ENCODE peak calls at places on chromosomes 6 and 20, in four cellular contexts. G is mesothelial cell of epicardium, R is endothelial cell, E is WTC11. K is an unnamed sample.

GRCh38 chr20:25081065-25081729 is 744 bp downstream of the VSX1 start:
- DNase-seq in E (peak), R (peak), G (no peak), K (no peak)

GRCh38 chr6:74752303-74752702 is 453.6 kb downstream of the COL12A1 start:
- DNase-seq in R (peak), E (no peak), G (no peak), K (no peak)

GRCh38 chr6:105097288-105097687 is 82.5 kb downstream of the POPDC3 start:
- DNase-seq in E (no peak), R (no peak), G (no peak), K (no peak)

GRCh38 chr6:85576479-85576878 is 17.2 kb downstream of the SNX14 start:
- DNase-seq in E (no peak), R (no peak), G (no peak), K (no peak)

GRCh38 chr6:21533678-21534077 is 59.9 kb upstream of the SOX4 start:
- DNase-seq in E (no peak), R (no peak), G (no peak), K (no peak)

GRCh38 chr6:16635810-16636602 is 125.3 kb downstream of the ATXN1 start:
- DNase-seq in E (peak), R (no peak), G (no peak), K (peak)

GRCh38 chr6:28215425-28215824 is 9.7 kb upstream of the ZSCAN9 start:
- DNase-seq in G (no peak), E (no peak), R (no peak), K (no peak)

GRCh38 chr6:134880487-134881190 is 69.3 kb downstream of the ALDH8A1 start:
- DNase-seq in G (no peak), E (no peak), R (no peak), K (no peak)

GRCh38 chr6:111784423-111784822 is 88.8 kb downstream of the FYN start:
- DNase-seq in E (no peak), R (no peak), G (no peak), K (no peak)

GRCh38 chr6:72861935-72862432 is 240.1 kb downstream of the KCNQ5 start:
- DNase-seq in G (no peak), R (no peak), E (no peak), K (no peak)

GRCh38 chr6:112202639-112203341 is 51.6 kb downstream of the LAMA4 start:
- DNase-seq in R (no peak), E (no peak), G (no peak), K (no peak)

GRCh38 chr20:913306-913849 is 2.8 kb downstream of the ANGPT4 start:
- DNase-seq in G (no peak), E (no peak), R (no peak), K (no peak)

GRCh38 chr20:24612799-24613775 is 143.7 kb downstream of the SYNDIG1 start:
- DNase-seq in G (no peak), E (no peak), R (no peak), K (no peak)

GRCh38 chr6:52124126-52125121 is 37.0 kb upstream of the PKHD1 start:
- DNase-seq in E (no peak), G (no peak), R (no peak), K (no peak)

GRCh38 chr6:170372380-170373325 is 66.1 kb downstream of the FAM120B start:
- DNase-seq in G (no peak), E (no peak), R (no peak), K (no peak)

GRCh38 chr20:38579219-38579618 is 1.8 kb upstream of the ADIG start:
- DNase-seq in G (no peak), R (no peak), E (no peak), K (no peak)

GRCh38 chr6:44045672-44046015 is 81.6 kb downstream of the MRPL14 start:
- DNase-seq in G (no peak), E (no peak), R (no peak), K (no peak)

GRCh38 chr6:44043036-44043478 is 84.2 kb downstream of the MRPL14 start:
- DNase-seq in E (no peak), G (no peak), R (no peak), K (no peak)

GRCh38 chr6:44043479-44044153 is 83.6 kb downstream of the MRPL14 start:
- DNase-seq in R (no peak), E (peak), G (no peak), K (no peak)

GRCh38 chr6:44044940-44045671 is 82.1 kb downstream of the MRPL14 start:
- DNase-seq in R (no peak), E (no peak), G (no peak), K (no peak)

GRCh38 chr6:44044154-44044539 is 83.1 kb downstream of the MRPL14 start:
- DNase-seq in R (no peak), G (no peak), E (no peak), K (no peak)
- TF ChIP-seq CTCF in R (no peak), G (no peak), E (no peak), K (no peak)

DNA sequence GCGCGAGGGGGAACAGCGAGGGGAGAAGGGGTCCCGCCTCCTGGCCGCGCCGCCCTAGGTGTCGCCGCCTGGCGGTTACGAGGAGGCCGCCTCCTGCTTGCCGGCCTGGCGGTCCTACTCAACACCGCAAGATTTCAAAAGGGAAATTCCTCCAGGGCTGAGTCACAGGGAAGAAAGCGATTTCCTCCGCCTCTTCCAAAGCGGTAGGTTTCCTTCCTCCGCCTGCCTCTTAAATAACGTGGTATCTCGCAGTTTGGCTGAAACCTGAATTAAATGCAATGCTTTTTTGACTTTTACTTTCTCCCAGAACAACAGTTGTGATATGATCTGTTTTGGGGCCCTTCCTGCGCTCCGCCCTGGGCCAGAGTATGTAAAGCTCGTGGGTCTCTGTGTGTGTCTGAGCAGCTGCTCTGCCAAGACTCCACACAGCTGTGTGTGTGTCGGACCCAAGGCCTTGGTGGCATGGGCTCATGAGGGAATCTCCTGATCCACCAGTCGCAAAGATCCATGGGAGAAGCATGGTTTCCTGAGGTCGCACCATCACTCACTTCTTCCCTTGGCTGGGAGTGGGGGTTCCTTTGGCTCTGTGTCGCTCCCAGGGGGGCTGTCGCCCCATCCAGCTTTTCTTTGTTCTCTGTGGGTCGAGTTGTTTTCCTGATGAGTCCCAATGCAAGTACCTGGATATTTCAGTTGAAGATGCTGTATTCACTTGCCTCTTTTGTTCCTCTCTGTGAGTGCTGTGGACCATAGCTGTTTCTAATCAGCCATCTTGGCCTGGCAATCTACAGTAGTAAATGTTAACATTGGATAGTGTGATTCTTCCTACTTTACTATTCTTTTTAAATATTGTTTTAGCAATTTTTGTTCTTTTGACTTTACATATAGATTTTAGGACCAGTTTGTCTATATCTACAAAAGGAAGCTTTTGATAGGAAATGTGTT is 31.6 kb upstream of the NOTCH4 start:
- DNase-seq in R (peak), E (peak), G (peak), K (peak)
- TF ChIP-seq CTCF in R (peak), E (peak), G (peak), K (peak)

GRCh38 chr6:5671604-5672559 is 334.8 kb downstream of the NRN1 start:
- DNase-seq in G (no peak), E (no peak), R (no peak), K (no peak)
- TF ChIP-seq CTCF in G (no peak), E (no peak), R (no peak), K (no peak)

GRCh38 chr6:26031595-26032386 is 55.4 kb upstream of the HFE start:
- DNase-seq in E (peak), G (peak), R (peak), K (peak)
- TF ChIP-seq CTCF in E (no peak), G (no peak), R (no peak), K (no peak)

GRCh38 chr20:49545572-49545971 is 22.4 kb downstream of the PTGIS start:
- DNase-seq in G (no peak), R (no peak), E (no peak), K (no peak)
- TF ChIP-seq CTCF in G (no peak), R (peak), E (no peak), K (peak)

GRCh38 chr20:9807176-9807575 is 31.7 kb downstream of the PAK5 start:
- DNase-seq in G (no peak), R (no peak), E (no peak), K (no peak)
- TF ChIP-seq CTCF in G (no peak), R (no peak), E (no peak), K (no peak)

DNA sequence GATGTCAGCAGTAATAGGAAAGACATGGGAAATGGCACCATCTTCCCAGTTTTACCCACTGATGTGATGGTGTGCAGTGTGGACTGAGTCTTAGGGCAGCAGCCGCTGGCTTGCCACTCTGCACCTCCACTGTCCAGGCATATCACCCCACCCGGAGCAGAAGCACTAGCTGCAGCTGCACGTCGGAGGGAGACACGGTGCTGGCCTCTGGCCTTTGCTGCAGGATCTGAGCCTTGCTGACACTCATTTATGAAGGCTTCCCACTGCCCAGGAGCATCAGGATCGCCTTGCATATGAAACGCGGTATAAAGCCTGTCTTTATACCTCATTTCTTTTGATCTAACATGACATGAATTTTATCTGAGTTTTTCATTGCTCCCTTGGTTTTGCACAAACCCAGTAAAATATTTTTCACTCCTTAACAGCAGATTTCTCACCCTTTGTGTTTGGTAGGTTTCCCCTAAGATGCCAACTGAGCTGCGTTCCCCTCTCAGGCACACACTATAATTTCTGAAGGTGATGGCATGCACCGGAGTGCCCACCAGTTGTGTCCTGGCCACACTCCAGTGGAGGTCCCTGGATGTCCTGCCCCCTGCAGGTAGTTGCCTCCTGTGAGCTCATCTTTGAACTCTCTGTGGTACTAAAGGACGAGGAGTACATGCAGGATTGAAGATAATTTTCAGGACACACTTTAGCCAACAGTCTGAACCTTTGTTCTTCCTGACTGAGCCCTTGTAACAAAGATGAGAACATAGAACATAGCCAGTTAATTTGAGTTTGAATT is 8.9 kb upstream of the EXOC2 start:
- DNase-seq in E (peak), G (no peak), R (peak), K (no peak)
- TF ChIP-seq CTCF in E (no peak), G (no peak), R (peak), K (peak)

DNA sequence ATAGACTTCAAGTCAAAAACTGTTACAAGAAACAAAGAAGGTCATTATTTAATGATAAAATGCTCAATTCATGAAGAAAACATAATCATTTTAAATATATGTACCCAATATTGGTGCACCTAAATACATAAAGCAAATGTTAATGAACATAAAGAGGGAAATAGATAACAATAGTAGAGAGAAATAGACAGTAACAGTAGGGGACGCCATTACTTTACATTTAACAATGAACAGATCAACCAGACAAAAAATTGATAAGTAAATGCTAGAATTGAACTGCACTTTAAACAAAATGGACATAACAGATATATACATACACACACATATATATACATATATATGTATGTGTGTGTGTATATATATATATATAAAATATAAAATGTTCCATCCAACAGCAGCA is 37.4 kb downstream of the IL22RA2 start:
- DNase-seq in R (no peak), E (no peak), G (no peak), K (no peak)
- TF ChIP-seq CTCF in R (no peak), E (no peak), G (no peak), K (no peak)